ENCODE peak calls at places on chromosomes 7 and 10, in eight cellular contexts. H is endothelial cell of umbilical vein, S is cardiac muscle cell, E is left lung, N is transverse colon, V is prostate gland, Y is uterus, B is psoas muscle. Q is an unnamed sample.

GRCh38 chr7:48636391-48637015 is 287.8 kb upstream of the CDC14C start:
- DNase-seq in S (peak; percentile 38), N (no peak), V (no peak), Y (no peak), H (no peak), E (no peak), B (no peak), Q (peak; percentile 56)

GRCh38 chr7:98286701-98287485 is 5.4 kb downstream of the BRI3 start:
- DNase-seq in S (peak; percentile 36), H (no peak), V (no peak), E (no peak), N (no peak), Y (no peak), B (peak; percentile 68), Q (no peak)

GRCh38 chr7:45123913-45124312 is 12.4 kb upstream of the TBRG4 start:
- DNase-seq in E (peak; percentile 74), N (no peak), H (no peak), S (no peak), B (no peak), V (no peak), Y (no peak), Q (no peak)

GRCh38 chr7:46859963-46860475 is 721.9 kb downstream of the TNS3 start:
- DNase-seq in S (no peak), Y (no peak), V (no peak), E (peak; percentile 34), N (no peak), H (peak; percentile 74), B (no peak), Q (no peak)

GRCh38 chr7:74033372-74034311 is 5.7 kb downstream of the ELN start:
- DNase-seq in Y (peak; percentile 70), E (peak; percentile 80), B (peak; percentile 90), H (no peak), V (no peak), N (no peak), S (peak; percentile 50), Q (peak; percentile 89)

GRCh38 chr10:29623797-29624196 is 11.0 kb downstream of the SVIL start:
- DNase-seq in E (no peak), S (no peak), N (no peak), Y (no peak), H (no peak), B (no peak), V (no peak), Q (no peak)

GRCh38 chr10:104254493-104255243 is at the start of gene GSTO1:
- DNase-seq in H (peak; percentile 64), B (peak; percentile 89), V (peak; percentile 74), Y (peak; percentile 86), N (peak; percentile 82), S (peak; percentile 67), E (peak; percentile 96), Q (peak; percentile 87)

GRCh38 chr7:165661-166369 is 26.6 kb upstream of the FAM20C start:
- DNase-seq in E (no peak), N (no peak), Y (no peak), B (no peak), V (no peak), S (peak; percentile 36), H (no peak), Q (no peak)

GRCh38 chr10:124517466-124517865 is 55.8 kb downstream of the LHPP start:
- DNase-seq in H (no peak), S (no peak), E (no peak), Y (peak; percentile 3), N (no peak), B (peak; percentile 14), V (no peak), Q (no peak)

GRCh38 chr10:129552119-129552518 is 85.1 kb downstream of the MGMT start:
- DNase-seq in V (no peak), E (peak; percentile 77), Y (no peak), B (no peak), S (no peak), N (no peak), H (no peak), Q (no peak)

GRCh38 chr10:129440247-129440646 is 26.8 kb upstream of the MGMT start:
- DNase-seq in N (no peak), H (no peak), B (no peak), Y (no peak), V (no peak), E (no peak), S (no peak), Q (no peak)

GRCh38 chr10:131703941-131704340 is 196.9 kb upstream of the PPP2R2D start:
- DNase-seq in E (peak; percentile 34), H (no peak), B (no peak), S (no peak), N (no peak), V (no peak), Y (no peak), Q (no peak)

GRCh38 chr10:125023862-125024495 is 82.1 kb downstream of the ZRANB1 start:
- DNase-seq in V (peak; percentile 69), B (peak; percentile 90), N (peak; percentile 62), E (peak; percentile 63), Y (peak; percentile 64), S (no peak), H (peak; percentile 31), Q (peak; percentile 80)

GRCh38 chr10:103752680-103753248 is 102.6 kb downstream of the SH3PXD2A start:
- DNase-seq in B (peak; percentile 6), E (no peak), Y (no peak), N (no peak), H (no peak), V (no peak), S (no peak), Q (no peak)

GRCh38 chr10:25026463-25026862 is 10.1 kb downstream of the THNSL1 start:
- DNase-seq in E (no peak), V (no peak), S (no peak), H (peak; percentile 49), N (no peak), B (no peak), Y (no peak), Q (no peak)

GRCh38 chr7:130275826-130276291 is 9.2 kb downstream of the CPA2 start:
- DNase-seq in S (no peak), H (no peak), N (no peak), V (no peak), E (no peak), Y (no peak), B (no peak), Q (no peak)

GRCh38 chr10:89563861-89564478 is 28.6 kb upstream of the SLC16A12 start:
- DNase-seq in V (peak; percentile 22), B (no peak), Y (no peak), S (peak; percentile 68), H (peak; percentile 56), N (no peak), E (no peak), Q (no peak)

GRCh38 chr7:12137283-12137682 is 73.8 kb upstream of the TMEM106B start:
- DNase-seq in N (no peak), S (no peak), H (no peak), E (no peak), B (no peak), Y (no peak), V (no peak), Q (no peak)

DNA sequence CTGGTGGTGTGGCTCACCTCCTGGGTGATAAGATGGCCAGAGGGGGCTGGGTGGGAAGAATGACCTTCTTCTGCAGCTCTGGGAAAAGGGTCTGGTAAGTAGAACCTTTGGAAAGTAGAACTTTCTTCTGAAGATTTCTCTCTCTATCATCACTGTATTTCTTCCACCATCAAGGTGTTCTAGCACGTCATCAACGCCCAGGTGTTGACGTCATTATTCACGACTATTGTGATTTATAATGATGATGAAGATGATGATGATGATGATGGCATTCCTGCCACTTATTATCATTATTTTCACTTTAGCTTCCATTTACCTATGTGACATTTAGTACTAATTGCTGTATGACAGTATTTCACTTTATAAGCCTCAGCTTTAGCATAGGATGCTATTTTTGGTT is 525.6 kb upstream of the ADARB2 start:
- DNase-seq in H (no peak), E (no peak), N (no peak), S (no peak), Y (no peak), B (no peak), V (no peak), Q (no peak)
- H3K9me3 ChIP-seq in H (no peaks in the 10 kb centered on the region), E (no peaks in the 10 kb centered on the region), N (no peaks in the 10 kb centered on the region), S (no peaks in the 10 kb centered on the region), Y (no peaks in the 10 kb centered on the region), B (no peaks in the 10 kb centered on the region), V (no peaks in the 10 kb centered on the region), Q (peaks cover 29% of the 10 kb centered on the region)

GRCh38 chr10:76779163-76779820 is 858.3 kb downstream of the KCNMA1 start:
- DNase-seq in Y (no peak), B (no peak), E (no peak), S (peak; percentile 15), H (no peak), N (no peak), V (no peak), Q (no peak)
- TF ChIP-seq CTCF in Y (no peak), B (no peak), E (no peak), S (no peak), H (no peak), N (no peak), V (no peak), Q (peak; percentile 16)

GRCh38 chr7:50073093-50073492 is 20.0 kb downstream of the ZPBP start:
- DNase-seq in V (no peak), N (no peak), H (no peak), Y (no peak), B (no peak), S (no peak), E (no peak), Q (no peak)

GRCh38 chr7:50068850-50069551 is 24.0 kb downstream of the ZPBP start:
- DNase-seq in B (no peak), N (peak; percentile 28), E (no peak), S (no peak), H (no peak), V (peak; percentile 66), Y (no peak), Q (no peak)

GRCh38 chr7:50068026-50068425 is 25.0 kb downstream of the ZPBP start:
- DNase-seq in H (no peak), S (no peak), V (no peak), Y (no peak), E (no peak), N (peak; percentile 20), B (no peak), Q (no peak)

DNA sequence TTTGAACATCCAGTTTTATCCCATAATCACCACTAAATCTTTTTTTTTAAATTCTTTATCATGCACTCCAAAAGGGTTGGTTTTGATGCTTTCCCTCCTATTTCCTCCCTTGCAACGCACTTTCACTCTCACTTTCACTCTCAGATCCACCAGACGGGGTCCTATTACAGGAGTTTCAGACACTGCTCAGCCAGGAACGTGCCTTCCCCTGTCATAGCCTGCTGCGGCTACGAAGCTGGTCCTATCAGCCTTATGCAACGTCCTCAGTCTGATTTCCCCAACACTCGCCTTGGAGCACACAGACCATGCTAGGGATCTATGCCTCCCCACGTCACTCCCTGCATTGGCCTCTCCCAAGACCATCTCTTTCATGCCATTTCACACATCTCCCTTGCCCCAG is 23.4 kb downstream of the ZPBP start:
- DNase-seq in N (no peak), Y (no peak), E (peak; percentile 47), V (peak; percentile 28), S (no peak), H (no peak), B (no peak), Q (no peak)
- H3K9me3 ChIP-seq in N (no peaks in the 10 kb centered on the region), Y (no peaks in the 10 kb centered on the region), E (no peaks in the 10 kb centered on the region), V (no peaks in the 10 kb centered on the region), S (no peaks in the 10 kb centered on the region), H (no peaks in the 10 kb centered on the region), B (peaks cover 12% of the 10 kb centered on the region), Q (peaks cover 37% of the 10 kb centered on the region)

DNA sequence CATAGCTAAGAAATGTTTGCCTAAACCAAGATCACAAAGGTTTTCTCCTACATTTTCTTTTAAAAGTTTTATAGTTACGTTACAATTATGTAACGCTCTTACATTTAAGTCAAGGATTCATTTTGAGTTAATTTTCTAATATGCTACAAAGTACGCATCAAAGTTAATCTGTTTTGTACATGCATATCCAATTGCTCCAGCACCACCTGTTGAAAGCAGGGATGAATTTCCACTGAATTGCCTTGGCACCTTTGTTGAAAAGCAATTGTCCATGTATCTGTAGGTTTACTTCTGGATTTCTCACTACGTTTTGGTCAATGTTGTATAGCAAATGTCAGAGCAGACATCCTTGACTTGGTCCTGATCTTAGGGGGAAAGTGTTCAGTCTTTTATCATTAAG is 59.6 kb downstream of the NEUROG3 start:
- DNase-seq in E (no peak), Y (no peak), V (no peak), H (no peak), B (no peak), S (no peak), N (no peak), Q (no peak)
- TF ChIP-seq CTCF in E (no peak), Y (no peak), V (no peak), H (no peak), B (no peak), S (no peak), N (no peak), Q (no peak)